ENCODE peak calls at places on chromosomes 11 and 22, in eight cellular contexts. H is A549, U is right lobe of liver, Z is dorsolateral prefrontal cortex, P is adrenal gland, B is colonic mucosa, R is hepatocyte, D is ovary. L is an unnamed sample.

GRCh38 chr11:85795712-85796487 is 15.0 kb downstream of the SYTL2 start:
- DNase-seq in H (no peak), U (no peak), Z (no peak), P (no peak), B (no peak), R (no peak), D (no peak), L (no peak)

GRCh38 chr11:36558511-36559413 is 9.0 kb upstream of the RAG1 start:
- DNase-seq in H (no peak), U (no peak), Z (no peak), P (no peak), B (no peak), R (no peak), D (no peak), L (no peak)

GRCh38 chr22:35089139-35089538 is 23.2 kb downstream of the ISX start:
- DNase-seq in H (no peak), U (no peak), Z (no peak), P (no peak), B (no peak), R (no peak), D (no peak), L (no peak)

GRCh38 chr22:17396531-17396930 is 27.3 kb downstream of the CECR2 start:
- DNase-seq in H (no peak), U (no peak), Z (no peak), P (no peak), B (no peak), R (peak; percentile 48), D (no peak), L (no peak)

GRCh38 chr22:41799486-41800347 is 762 bp upstream of the CCDC134 start:
- DNase-seq in H (no peak), U (peak; percentile 35), Z (peak; percentile 38), P (peak; percentile 58), B (peak; percentile 39), R (peak; percentile 15), D (peak; percentile 35), L (peak; percentile 32)

GRCh38 chr11:103202048-103202651 is 92.9 kb downstream of the DYNC2H1 start:
- DNase-seq in H (peak; percentile 51), U (no peak), Z (no peak), P (no peak), B (no peak), R (peak; percentile 43), D (no peak), L (no peak)

GRCh38 chr11:62444835-62445234 is 26.0 kb downstream of the SCGB1A1 start:
- DNase-seq in H (no peak), U (peak; percentile 36), Z (no peak), P (no peak), B (no peak), R (no peak), D (no peak), L (no peak)

GRCh38 chr11:128463386-128463829 is 124.0 kb downstream of the ETS1 start:
- DNase-seq in H (no peak), U (no peak), Z (no peak), P (no peak), B (no peak), R (peak; percentile 66), D (peak; percentile 59), L (no peak)

GRCh38 chr11:86487670-86488069 is 113.0 kb downstream of the CCDC81 start:
- DNase-seq in H (peak; percentile 58), U (no peak), Z (no peak), P (no peak), B (no peak), R (no peak), D (no peak), L (no peak)

GRCh38 chr11:128400382-128401203 is 186.8 kb downstream of the ETS1 start:
- DNase-seq in H (no peak), U (no peak), Z (no peak), P (no peak), B (no peak), R (peak; percentile 47), D (no peak), L (no peak)

GRCh38 chr22:31139866-31140716 is at the start of gene PLA2G3:
- DNase-seq in H (no peak), U (no peak), Z (no peak), P (no peak), B (peak; percentile 48), R (peak; percentile 34), D (no peak), L (no peak)

GRCh38 chr11:37505406-37505805 is 907.4 kb upstream of the RAG2 start:
- DNase-seq in H (no peak), U (no peak), Z (no peak), P (no peak), B (no peak), R (no peak), D (no peak), L (no peak)

GRCh38 chr11:28146123-28146751 is 38.0 kb downstream of the METTL15 start:
- DNase-seq in H (peak; percentile 60), U (no peak), Z (no peak), P (peak; percentile 43), B (no peak), R (peak; percentile 12), D (no peak), L (no peak)

DNA sequence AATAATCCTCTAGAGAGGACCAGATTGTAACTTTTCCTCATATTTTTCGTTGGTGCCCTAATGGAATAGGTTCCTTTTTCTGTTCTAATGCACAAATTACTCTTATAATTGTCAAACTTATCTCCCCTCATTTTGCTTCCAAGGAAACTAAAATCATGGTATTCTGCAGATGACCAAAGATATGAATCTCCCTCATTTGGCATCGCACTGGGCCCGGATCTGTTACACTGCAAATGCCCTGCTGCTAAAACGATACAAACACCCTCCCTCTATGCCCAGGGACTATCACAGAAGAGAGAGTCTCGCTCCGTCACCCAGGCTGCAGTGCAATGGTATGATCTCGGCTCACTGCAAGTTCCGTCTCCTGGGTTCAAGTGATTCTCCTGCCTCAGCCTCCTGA is 7.6 kb downstream of the KLHDC7B start:
- DNase-seq in H (no peak), U (no peak), Z (no peak), P (no peak), B (no peak), R (no peak), D (no peak), L (no peak)
- H3K27ac ChIP-seq in H (no peak overlapping the region), U (no peak overlapping the region), Z (no peak overlapping the region), P (no peak overlapping the region), B (no peak overlapping the region), R (no peak overlapping the region), D (no peak overlapping the region), L (no peak overlapping the region)

DNA sequence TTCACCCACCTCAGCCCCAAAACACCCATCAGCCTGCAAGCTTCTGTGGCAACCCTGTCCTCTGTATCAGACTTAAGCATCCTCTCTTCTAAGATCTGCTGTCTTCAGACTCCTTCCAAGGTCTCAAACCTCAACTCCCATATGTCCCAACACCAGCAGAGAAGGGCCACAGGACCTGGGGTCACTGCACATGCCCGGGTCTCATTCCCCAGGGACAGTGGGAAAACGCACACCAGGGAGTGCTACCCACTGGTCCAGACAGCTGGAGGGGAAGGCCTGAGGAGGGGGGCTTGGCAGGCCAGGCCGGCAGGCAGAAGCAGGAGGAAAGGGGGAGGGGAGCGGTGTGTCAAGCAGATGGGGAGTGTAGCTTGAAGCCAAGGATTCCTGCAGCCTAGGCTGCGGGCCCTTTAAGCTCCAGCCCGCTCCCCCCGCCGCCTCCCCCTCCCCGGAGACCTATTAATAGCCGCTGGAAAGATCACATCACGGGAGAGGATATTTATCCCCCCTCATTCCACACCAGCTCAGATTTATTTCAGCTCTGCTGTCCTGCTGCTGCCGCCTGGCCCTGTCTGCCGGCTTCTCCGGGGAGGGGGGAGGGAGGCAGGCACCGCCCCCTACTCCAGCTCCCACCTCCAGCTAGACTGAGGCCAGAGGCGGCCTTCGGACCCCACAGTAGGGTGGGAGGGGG is 16.7 kb downstream of the BCL9L start:
- DNase-seq in H (peak; percentile 84), U (no peak), Z (peak; percentile 74), P (peak; percentile 92), B (peak; percentile 66), R (peak; percentile 95), D (peak; percentile 93), L (peak; percentile 92)
- H3K4me3 ChIP-seq in H (peak overlapping the region; percentile 52), U (no peak overlapping the region), Z (peak overlapping the region; percentile 45), P (no peak overlapping the region), B (no peak overlapping the region), R (peak overlapping the region; percentile 27), D (peak overlapping the region; percentile 49), L (peak overlapping the region; percentile 50)

GRCh38 chr11:43825217-43825816 is 55.3 kb upstream of the ALKBH3 start:
- DNase-seq in H (peak; percentile 31), U (no peak), Z (no peak), P (peak; percentile 28), B (peak; percentile 19), R (peak; percentile 58), D (no peak), L (no peak)
- TF ChIP-seq CTCF in H (peak; percentile 84), U (peak; percentile 73), Z (peak; percentile 69), P (peak; percentile 58), B (peak; percentile 51), R (peak; percentile 63), D (no peak), L (peak; percentile 52)

GRCh38 chr22:47110817-47111443 is 348.5 kb downstream of the TBC1D22A start:
- DNase-seq in H (no peak), U (no peak), Z (peak; percentile 27), P (no peak), B (no peak), R (no peak), D (peak; percentile 64), L (no peak)
- H3K27ac ChIP-seq in H (no peak overlapping the region), U (no peak overlapping the region), Z (no peak overlapping the region), P (no peak overlapping the region), B (no peak overlapping the region), R (peak overlapping the region; percentile 39), D (peak overlapping the region; percentile 1), L (no peak overlapping the region)

L was measured in heart left ventricle.